ENCODE peak calls at places on chromosomes 12 and 14, in seven cellular contexts. E is Right ventricle myocardium inferior, H is fibroblast of lung, V is astrocyte, Y is AG09309, T is coronary artery, N is nucleus accumbens. G is an unnamed sample.

GRCh38 chr14:99077076-99077843 is 194.7 kb downstream of the BCL11B start:
- DNase-seq in E (no peak), H (no peak), V (peak; percentile 16), Y (no peak), T (no peak), N (no peak), G (no peak)

GRCh38 chr14:87785868-87786267 is 207.1 kb downstream of the GALC start:
- DNase-seq in E (no peak), H (no peak), V (no peak), Y (no peak), T (no peak), N (no peak), G (no peak)

GRCh38 chr12:130965214-130965613 is 11.5 kb downstream of the ADGRD1 start:
- DNase-seq in E (no peak), H (no peak), V (no peak), Y (no peak), T (no peak), N (no peak), G (no peak)

GRCh38 chr14:99670361-99671229 is 13.5 kb upstream of the CYP46A1 start:
- DNase-seq in E (no peak), H (no peak), V (peak; percentile 51), Y (no peak), T (no peak), N (no peak), G (no peak)

GRCh38 chr12:124570810-124571209 is 3.4 kb upstream of the NCOR2 start:
- DNase-seq in E (no peak), H (no peak), V (no peak), Y (no peak), T (no peak), N (no peak), G (no peak)

GRCh38 chr12:110223777-110224378 is 57.2 kb upstream of the ATP2A2 start:
- DNase-seq in E (no peak), H (no peak), V (peak; percentile 78), Y (no peak), T (no peak), N (no peak), G (no peak)

GRCh38 chr12:115691123-115691522 is 586.4 kb downstream of the MED13L start:
- DNase-seq in E (no peak), H (no peak), V (no peak), Y (no peak), T (no peak), N (no peak), G (no peak)

GRCh38 chr14:71688576-71688975 is 243.7 kb upstream of the RGS6 start:
- DNase-seq in E (no peak), H (no peak), V (peak; percentile 34), Y (no peak), T (no peak), N (no peak), G (no peak)

GRCh38 chr12:131642101-131642540 is 68.8 kb upstream of the SFSWAP start:
- DNase-seq in E (no peak), H (no peak), V (no peak), Y (no peak), T (no peak), N (no peak), G (no peak)

GRCh38 chr12:32240833-32241232 is 134.2 kb downstream of the BICD1 start:
- DNase-seq in E (no peak), H (no peak), V (peak; percentile 44), Y (no peak), T (no peak), N (no peak), G (no peak)

GRCh38 chr14:88613552-88614010 is 50.7 kb downstream of the ZC3H14 start:
- DNase-seq in E (no peak), H (peak; percentile 34), V (peak; percentile 88), Y (peak; percentile 40), T (no peak), N (no peak), G (no peak)

GRCh38 chr12:93777249-93777648 is 100.1 kb downstream of the CRADD start:
- DNase-seq in E (no peak), H (peak; percentile 72), V (peak; percentile 46), Y (no peak), T (no peak), N (no peak), G (peak; percentile 27)

GRCh38 chr12:79098530-79098929 is 234.0 kb downstream of the SYT1 start:
- DNase-seq in E (no peak), H (peak; percentile 19), V (no peak), Y (no peak), T (no peak), N (no peak), G (no peak)

GRCh38 chr12:26953447-26953846 is 15.2 kb downstream of the FGFR1OP2 start:
- DNase-seq in E (no peak), H (peak; percentile 56), V (no peak), Y (no peak), T (no peak), N (no peak), G (no peak)

GRCh38 chr12:6701078-6701768 is 608 bp upstream of the PIANP start:
- DNase-seq in E (no peak), H (no peak), V (no peak), Y (no peak), T (no peak), N (no peak), G (no peak)

GRCh38 chr12:71397433-71397954 is 42.1 kb upstream of the LGR5 start:
- DNase-seq in E (no peak), H (no peak), V (peak; percentile 51), Y (peak; percentile 59), T (no peak), N (no peak), G (no peak)

G was measured in putamen.